ENCODE peak calls at places on chromosomes 1 and 21, in six cellular contexts. V is mesenchymal stem cell, Z is neuronal stem cell, R is IMR-90, H is H1, N is trophoblast cell. K is an unnamed sample.

GRCh38 chr1:3945222-3945621 is 45.1 kb upstream of the C1orf174 start:
- DNase-seq in V (no peak), Z (no peak), R (no peak), H (no peak), N (no peak), K (no peak)

GRCh38 chr1:41813755-41814694 is 104.7 kb downstream of the HIVEP3 start:
- DNase-seq in V (peak), Z (no peak), R (no peak), H (no peak), N (peak), K (no peak)

GRCh38 chr1:66207484-66207883 is 326.5 kb upstream of the SGIP1 start:
- DNase-seq in V (peak), Z (no peak), R (peak), H (no peak), N (no peak), K (no peak)

GRCh38 chr1:201006450-201006849 is 17.1 kb downstream of the KIF21B start:
- DNase-seq in V (peak), Z (no peak), R (no peak), H (no peak), N (no peak), K (peak)

GRCh38 chr1:235883261-235883927 is 16.7 kb upstream of the LYST start:
- DNase-seq in V (peak), Z (no peak), R (peak), H (no peak), N (peak), K (no peak)

GRCh38 chr21:21851657-21852056 is 853.4 kb downstream of the NCAM2 start:
- DNase-seq in V (no peak), Z (no peak), R (peak), H (no peak), N (no peak), K (no peak)

GRCh38 chr1:232678185-232678886 is 48.4 kb upstream of the SIPA1L2 start:
- DNase-seq in V (no peak), Z (no peak), R (peak), H (no peak), N (no peak), K (no peak)

GRCh38 chr1:115121793-115122192 is 32.5 kb upstream of the TSPAN2 start:
- DNase-seq in V (no peak), Z (no peak), R (no peak), H (no peak), N (no peak), K (no peak)

GRCh38 chr1:155893389-155894142 is 17.6 kb downstream of the RIT1 start:
- DNase-seq in V (peak), Z (no peak), R (peak), H (no peak), N (peak), K (no peak)

GRCh38 chr1:45035631-45036301 is 23.7 kb downstream of the UROD start:
- DNase-seq in V (no peak), Z (no peak), R (no peak), H (no peak), N (no peak), K (no peak)

GRCh38 chr1:224448428-224449017 is 13.9 kb upstream of the WDR26 start:
- DNase-seq in V (no peak), Z (no peak), R (no peak), H (no peak), N (no peak), K (no peak)

GRCh38 chr1:32413507-32414185 is 19.4 kb upstream of the BSDC1 start:
- DNase-seq in V (peak), Z (peak), R (peak), H (no peak), N (peak), K (peak)

GRCh38 chr1:147580200-147580557 is 38.9 kb downstream of the BCL9 start:
- DNase-seq in V (peak), Z (no peak), R (peak), H (no peak), N (no peak), K (no peak)

GRCh38 chr1:223508819-223509218 is 115.6 kb downstream of the CCDC185 start:
- DNase-seq in V (no peak), Z (no peak), R (no peak), H (no peak), N (no peak), K (no peak)

GRCh38 chr1:205677152-205677551 is 3.2 kb downstream of the SLC45A3 start:
- DNase-seq in V (no peak), Z (no peak), R (no peak), H (no peak), N (no peak), K (no peak)

GRCh38 chr1:247054992-247055415 is 23.6 kb downstream of the ZNF670 start:
- DNase-seq in V (peak), Z (no peak), R (peak), H (no peak), N (no peak), K (no peak)

GRCh38 chr1:190303501-190303900 is 174.2 kb downstream of the BRINP3 start:
- DNase-seq in V (no peak), Z (no peak), R (no peak), H (no peak), N (no peak), K (no peak)

GRCh38 chr1:2067981-2068380 is 17.8 kb downstream of the PRKCZ start:
- DNase-seq in V (no peak), Z (no peak), R (no peak), H (no peak), N (no peak), K (no peak)

GRCh38 chr1:85330206-85330605 is 53.8 kb upstream of the BCL10 start:
- DNase-seq in V (peak), Z (no peak), R (peak), H (no peak), N (peak), K (peak)
- H2AK5ac ChIP-seq in V (peak), Z (no peak), R (peak), H (no peak), N (no peak), K (no peak)

GRCh38 chr1:167121375-167122120 is 27.7 kb downstream of the STYXL2 start:
- DNase-seq in V (peak), Z (no peak), R (no peak), H (no peak), N (peak), K (peak)
- H3K18ac ChIP-seq in V (no peak), Z (peak), R (no peak), H (peak), N (peak), K (no peak)

DNA sequence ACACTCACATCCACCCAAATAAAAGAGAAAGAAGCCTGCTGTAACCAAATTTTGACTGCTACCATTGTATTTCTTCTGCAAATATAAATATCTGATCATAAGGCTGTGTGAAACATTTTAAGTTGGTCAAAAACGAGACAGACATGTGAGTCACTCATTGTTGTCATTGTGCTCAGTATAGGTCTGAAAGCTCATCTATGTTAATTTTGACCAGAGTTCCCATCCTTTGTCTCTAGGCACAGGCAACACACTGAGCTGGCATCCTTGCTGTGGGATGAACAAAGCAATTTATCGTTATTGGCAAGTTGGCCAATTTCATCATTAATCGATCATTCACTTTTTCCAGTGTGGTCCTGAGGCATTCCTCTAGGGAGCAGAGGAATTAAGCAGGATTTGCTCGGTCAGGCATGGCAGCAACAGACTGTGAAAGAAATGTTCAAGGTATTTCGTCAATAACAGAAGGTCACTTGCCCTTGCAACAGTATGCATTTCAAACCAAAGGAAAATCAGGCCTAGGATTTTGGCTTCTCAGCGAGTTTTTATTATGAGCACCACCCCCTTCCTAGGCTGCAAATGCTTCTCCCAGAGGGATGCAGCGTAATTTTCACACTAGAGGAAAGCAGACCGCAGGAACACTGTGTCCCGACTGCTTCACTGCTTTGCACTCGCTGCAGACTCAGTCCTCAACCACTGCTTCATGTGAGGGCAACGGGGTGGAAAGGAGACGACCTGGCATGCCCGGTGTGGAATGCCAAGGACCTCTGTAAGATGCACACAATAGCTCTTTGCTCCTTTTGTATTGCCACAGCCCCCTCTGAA is 87.9 kb upstream of the SMYD2 start:
- DNase-seq in V (peak), Z (peak), R (no peak), H (no peak), N (no peak), K (no peak)
- H3K4me3 ChIP-seq in V (no peak), Z (peak), R (no peak), H (no peak), N (no peak), K (no peak)

GRCh38 chr1:203295796-203296195 is 9.5 kb upstream of the BTG2 start:
- DNase-seq in V (no peak), Z (no peak), R (no peak), H (no peak), N (no peak), K (peak)

GRCh38 chr1:203299180-203299579 is 6.1 kb upstream of the BTG2 start:
- DNase-seq in V (no peak), Z (no peak), R (no peak), H (no peak), N (no peak), K (no peak)

GRCh38 chr1:203301331-203301668 is 4.0 kb upstream of the BTG2 start:
- DNase-seq in V (no peak), Z (no peak), R (no peak), H (no peak), N (no peak), K (no peak)

GRCh38 chr1:203300441-203301330 is 4.6 kb upstream of the BTG2 start:
- DNase-seq in V (no peak), Z (no peak), R (no peak), H (no peak), N (no peak), K (no peak)

GRCh38 chr1:203296456-203297073 is 8.8 kb upstream of the BTG2 start:
- DNase-seq in V (no peak), Z (no peak), R (no peak), H (no peak), N (no peak), K (no peak)
- H2AK5ac ChIP-seq in V (no peak), Z (peak), R (no peak), H (no peak), N (no peak), K (no peak)

GRCh38 chr1:243399561-243400155 is 143.8 kb downstream of the SDCCAG8 start:
- DNase-seq in V (no peak), Z (no peak), R (no peak), H (no peak), N (no peak), K (no peak)
- H3K18ac ChIP-seq in V (no peak), Z (no peak), R (no peak), H (no peak), N (no peak), K (no peak)